ENCODE peak calls at places on chromosomes 6 and 20, in four cellular contexts. X is hippocampal formation, O is small intestine, V is AG04450. Q is an unnamed sample.

GRCh38 chr20:35892871-35893270 is 61.4 kb downstream of the SCAND1 start:
- DNase-seq in X (no peak), O (no peak), V (no peak), Q (no peak)

GRCh38 chr6:113732384-113732966 is 124.7 kb upstream of the MARCKS start:
- DNase-seq in X (peak), O (peak), V (no peak), Q (no peak)

GRCh38 chr6:25417206-25417605 is 138.0 kb downstream of the CARMIL1 start:
- DNase-seq in X (no peak), O (no peak), V (no peak), Q (no peak)

GRCh38 chr20:50107796-50108331 is 5.1 kb downstream of the UBE2V1 start:
- DNase-seq in X (no peak), O (no peak), V (no peak), Q (no peak)

GRCh38 chr6:148677594-148678476 is 69.0 kb upstream of the UST start:
- DNase-seq in X (no peak), O (no peak), V (no peak), Q (no peak)

GRCh38 chr20:31956556-31957220 is 4.8 kb upstream of the PDRG1 start:
- DNase-seq in X (no peak), O (no peak), V (no peak), Q (no peak)

GRCh38 chr20:50783903-50784302 is 11.0 kb upstream of the BCAS4 start:
- DNase-seq in X (no peak), O (no peak), V (no peak), Q (no peak)

GRCh38 chr20:4811661-4812181 is 90.0 kb downstream of the PRND start:
- DNase-seq in X (no peak), O (peak), V (no peak), Q (peak)

GRCh38 chr6:154408906-154409500 is 52.4 kb upstream of the IPCEF1 start:
- DNase-seq in X (peak), O (no peak), V (no peak), Q (no peak)

GRCh38 chr6:24931752-24932691 is 3.7 kb downstream of the RIPOR2 start:
- DNase-seq in X (no peak), O (peak), V (no peak), Q (no peak)

GRCh38 chr6:166633732-166634535 is 6.9 kb upstream of the RPS6KA2 start:
- DNase-seq in X (no peak), O (no peak), V (no peak), Q (no peak)

GRCh38 chr20:37296371-37296770 is 6.9 kb downstream of the MANBAL start:
- DNase-seq in X (no peak), O (no peak), V (no peak), Q (peak)

GRCh38 chr20:51528263-51529026 is 14.1 kb downstream of the NFATC2 start:
- DNase-seq in X (no peak), O (no peak), V (no peak), Q (no peak)

GRCh38 chr6:12033770-12034169 is 21.7 kb downstream of the HIVEP1 start:
- DNase-seq in X (no peak), O (peak), V (no peak), Q (peak)

GRCh38 chr6:127950566-127951141 is 49.8 kb upstream of the THEMIS start:
- DNase-seq in X (no peak), O (no peak), V (no peak), Q (no peak)

GRCh38 chr6:1311400-1312192 is at the start of gene FOXQ1:
- DNase-seq in X (no peak), O (peak), V (no peak), Q (no peak)

GRCh38 chr6:84035484-84035883 is 1.9 kb downstream of the MRAP2 start:
- DNase-seq in X (no peak), O (no peak), V (no peak), Q (no peak)

GRCh38 chr6:12136905-12137304 is 124.8 kb downstream of the HIVEP1 start:
- DNase-seq in X (no peak), O (no peak), V (no peak), Q (no peak)

GRCh38 chr6:34511214-34511922 is 44.8 kb downstream of the SPDEF start:
- DNase-seq in X (no peak), O (no peak), V (no peak), Q (no peak)

GRCh38 chr6:109872549-109872948 is 105.6 kb upstream of the GPR6 start:
- DNase-seq in X (no peak), O (no peak), V (no peak), Q (no peak)

GRCh38 chr6:108168501-108168979 is 2.7 kb downstream of the NR2E1 start:
- DNase-seq in X (no peak), O (no peak), V (no peak), Q (no peak)

GRCh38 chr6:43927525-43928210 is 157.7 kb downstream of the VEGFA start:
- DNase-seq in X (no peak), O (peak), V (no peak), Q (no peak)

GRCh38 chr6:37628611-37629320 is 68.9 kb downstream of the MDGA1 start:
- DNase-seq in X (no peak), O (no peak), V (peak), Q (no peak)